ENCODE peak calls at places on chromosomes 2 and 18, in ten cellular contexts. X is lower lobe of right lung; J is GM12865; W is esophagus muscularis mucosa; N is AG04450; M is uterus; Q is CD4-positive, alpha-beta T cell; Z is endodermal cell; R is choroid plexus epithelial cell; I is endothelial cell. E is an unnamed sample.

GRCh38 chr2:29108225-29108624 is 7.0 kb upstream of the CLIP4 start:
- DNase-seq in X (no peak), J (no peak), W (no peak), N (peak), M (no peak), Q (no peak), Z (no peak), R (peak), I (no peak), E (no peak)

GRCh38 chr2:30721668-30722647 is 85.3 kb downstream of the CAPN13 start:
- DNase-seq in X (no peak), J (no peak), W (peak), N (no peak), M (no peak), Q (no peak), Z (no peak), R (no peak), I (no peak), E (no peak)

GRCh38 chr2:40403233-40403841 is 48.6 kb downstream of the SLC8A1 start:
- DNase-seq in X (no peak), J (no peak), W (no peak), N (peak), M (no peak), Q (no peak), Z (no peak), R (peak), I (no peak), E (no peak)

GRCh38 chr2:28096421-28096820 is 205.9 kb downstream of the BABAM2 start:
- DNase-seq in X (no peak), J (no peak), W (no peak), N (no peak), M (no peak), Q (no peak), Z (no peak), R (peak), I (no peak), E (no peak)

GRCh38 chr2:231800493-231801091 is 14.3 kb downstream of the COPS7B start:
- DNase-seq in X (no peak), J (peak), W (no peak), N (no peak), M (no peak), Q (no peak), Z (peak), R (peak), I (peak), E (peak)

GRCh38 chr18:59459352-59460059 is 100.4 kb upstream of the LMAN1 start:
- DNase-seq in X (no peak), J (peak), W (no peak), N (peak), M (no peak), Q (no peak), Z (no peak), R (peak), I (no peak), E (no peak)

GRCh38 chr2:234483568-234484251 is 13.2 kb downstream of the ARL4C start:
- DNase-seq in X (peak), J (peak), W (no peak), N (no peak), M (no peak), Q (peak), Z (peak), R (no peak), I (peak), E (no peak)

GRCh38 chr2:43944915-43945314 is 50.9 kb downstream of the LRPPRC start:
- DNase-seq in X (no peak), J (no peak), W (no peak), N (no peak), M (no peak), Q (no peak), Z (no peak), R (no peak), I (no peak), E (no peak)

GRCh38 chr18:70228546-70228945 is 23.1 kb upstream of the RTTN start:
- DNase-seq in X (no peak), J (no peak), W (no peak), N (no peak), M (no peak), Q (no peak), Z (no peak), R (no peak), I (no peak), E (no peak)

GRCh38 chr18:26574958-26575864 is 26.9 kb upstream of the KCTD1 start:
- DNase-seq in X (peak), J (peak), W (no peak), N (no peak), M (peak), Q (no peak), Z (peak), R (peak), I (peak), E (peak)

GRCh38 chr2:105934467-105934866 is 189.8 kb downstream of the NCK2 start:
- DNase-seq in X (no peak), J (no peak), W (no peak), N (no peak), M (no peak), Q (peak), Z (no peak), R (no peak), I (no peak), E (peak)

GRCh38 chr2:177588671-177589070 is 196.1 kb downstream of the AGPS start:
- DNase-seq in X (no peak), J (no peak), W (no peak), N (no peak), M (no peak), Q (no peak), Z (no peak), R (no peak), I (no peak), E (no peak)

GRCh38 chr2:134790487-134790886 is 47.9 kb upstream of the ACMSD start:
- DNase-seq in X (no peak), J (no peak), W (no peak), N (no peak), M (no peak), Q (no peak), Z (no peak), R (no peak), I (no peak), E (no peak)

GRCh38 chr18:3111523-3112240 is 98.7 kb upstream of the LPIN2 start:
- DNase-seq in X (no peak), J (no peak), W (peak), N (no peak), M (no peak), Q (no peak), Z (no peak), R (no peak), I (no peak), E (no peak)

GRCh38 chr2:172196768-172197322 is 94.1 kb upstream of the DLX2 start:
- DNase-seq in X (peak), J (peak), W (no peak), N (no peak), M (no peak), Q (no peak), Z (no peak), R (peak), I (no peak), E (no peak)

GRCh38 chr2:63881208-63881607 is 39.5 kb downstream of the UGP2 start:
- DNase-seq in X (no peak), J (no peak), W (no peak), N (no peak), M (no peak), Q (no peak), Z (no peak), R (no peak), I (no peak), E (no peak)

GRCh38 chr2:4628931-4629565 is 925.7 kb downstream of the DCDC2C start:
- DNase-seq in X (no peak), J (no peak), W (no peak), N (no peak), M (no peak), Q (no peak), Z (peak), R (no peak), I (no peak), E (no peak)

GRCh38 chr2:216539791-216540241 is 41.2 kb downstream of the RPL37A start:
- DNase-seq in X (peak), J (peak), W (no peak), N (no peak), M (peak), Q (no peak), Z (no peak), R (no peak), I (no peak), E (no peak)

GRCh38 chr18:77133051-77133919 is 702 bp upstream of the MBP start:
- DNase-seq in X (peak), J (no peak), W (no peak), N (no peak), M (peak), Q (no peak), Z (peak), R (no peak), I (peak), E (peak)

GRCh38 chr2:137947714-137948336 is 16.4 kb upstream of the HNMT start:
- DNase-seq in X (peak), J (peak), W (no peak), N (no peak), M (peak), Q (no peak), Z (peak), R (peak), I (peak), E (peak)

GRCh38 chr2:205730701-205731271 is 48.5 kb downstream of the NRP2 start:
- DNase-seq in X (no peak), J (no peak), W (no peak), N (no peak), M (no peak), Q (no peak), Z (no peak), R (peak), I (no peak), E (no peak)

GRCh38 chr2:156405586-156405985 is 30.6 kb upstream of the GPD2 start:
- DNase-seq in X (peak), J (no peak), W (no peak), N (no peak), M (no peak), Q (no peak), Z (peak), R (peak), I (no peak), E (no peak)

GRCh38 chr18:9704233-9705118 is 3.6 kb upstream of the RAB31 start:
- DNase-seq in X (no peak), J (peak), W (no peak), N (no peak), M (no peak), Q (no peak), Z (no peak), R (no peak), I (no peak), E (no peak)

GRCh38 chr2:239283961-239284801 is 116.6 kb downstream of the HDAC4 start:
- DNase-seq in X (peak), J (no peak), W (no peak), N (no peak), M (no peak), Q (no peak), Z (peak), R (no peak), I (peak), E (no peak)
- TF ChIP-seq CTCF in X (no peak), J (no peak), W (no peak), N (no peak), M (no peak), Q (no peak), Z (peak), R (peak), I (no peak), E (no peak)

GRCh38 chr2:36322108-36322507 is 33.5 kb upstream of the CRIM1 start:
- DNase-seq in X (no peak), J (no peak), W (no peak), N (no peak), M (no peak), Q (no peak), Z (no peak), R (peak), I (peak), E (no peak)
- TF ChIP-seq CTCF in X (no peak), J (peak), W (peak), N (peak), M (peak), Q (peak), Z (peak), R (peak), I (no peak), E (peak)

DNA sequence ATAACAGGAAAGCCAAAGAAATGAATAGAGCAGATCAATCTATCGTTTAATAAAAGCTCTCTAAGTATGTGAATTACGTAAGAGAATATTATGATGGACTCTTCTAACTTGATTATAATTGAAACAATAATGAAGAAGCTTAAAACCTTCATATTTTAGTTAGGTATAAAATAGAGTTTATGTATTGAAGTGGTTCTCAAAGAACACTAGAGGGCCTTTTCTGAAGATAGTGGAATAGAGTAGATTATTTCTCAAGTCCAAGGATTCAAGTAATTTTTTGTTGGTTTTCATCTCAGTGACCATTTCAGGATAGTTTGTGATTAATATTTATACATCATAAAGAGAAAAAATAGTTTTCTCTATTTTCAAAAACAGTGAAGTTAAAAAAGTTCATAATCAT is 97.7 kb downstream of the NBEAL1 start:
- DNase-seq in X (no peak), J (no peak), W (no peak), N (no peak), M (no peak), Q (no peak), Z (no peak), R (no peak), I (no peak), E (no peak)
- TF ChIP-seq CTCF in X (no peak), J (no peak), W (no peak), N (peak), M (no peak), Q (no peak), Z (peak), R (no peak), I (no peak), E (no peak)

GRCh38 chr2:11647834-11648600 is 22.0 kb downstream of the NTSR2 start:
- DNase-seq in X (no peak), J (no peak), W (no peak), N (no peak), M (no peak), Q (no peak), Z (peak), R (peak), I (no peak), E (no peak)
- TF ChIP-seq CTCF in X (no peak), J (no peak), W (no peak), N (peak), M (peak), Q (no peak), Z (peak), R (peak), I (no peak), E (no peak)

GRCh38 chr2:127196998-127197397 is 23.1 kb downstream of the CYP27C1 start:
- DNase-seq in X (no peak), J (peak), W (no peak), N (no peak), M (no peak), Q (no peak), Z (no peak), R (no peak), I (no peak), E (no peak)
- TF ChIP-seq CTCF in X (peak), J (peak), W (no peak), N (peak), M (no peak), Q (peak), Z (peak), R (peak), I (peak), E (no peak)

GRCh38 chr2:111705206-111705605 is 178.8 kb downstream of the ANAPC1 start:
- DNase-seq in X (no peak), J (peak), W (no peak), N (no peak), M (no peak), Q (no peak), Z (peak), R (no peak), I (no peak), E (no peak)

GRCh38 chr2:111704246-111704645 is 179.7 kb downstream of the ANAPC1 start:
- DNase-seq in X (no peak), J (no peak), W (no peak), N (peak), M (no peak), Q (no peak), Z (peak), R (peak), I (no peak), E (no peak)

GRCh38 chr2:111706481-111707001 is 177.5 kb downstream of the ANAPC1 start:
- DNase-seq in X (no peak), J (peak), W (no peak), N (no peak), M (no peak), Q (no peak), Z (peak), R (no peak), I (no peak), E (no peak)

GRCh38 chr2:111707700-111708099 is 176.3 kb downstream of the ANAPC1 start:
- DNase-seq in X (no peak), J (no peak), W (no peak), N (no peak), M (no peak), Q (no peak), Z (peak), R (no peak), I (no peak), E (no peak)

DNA sequence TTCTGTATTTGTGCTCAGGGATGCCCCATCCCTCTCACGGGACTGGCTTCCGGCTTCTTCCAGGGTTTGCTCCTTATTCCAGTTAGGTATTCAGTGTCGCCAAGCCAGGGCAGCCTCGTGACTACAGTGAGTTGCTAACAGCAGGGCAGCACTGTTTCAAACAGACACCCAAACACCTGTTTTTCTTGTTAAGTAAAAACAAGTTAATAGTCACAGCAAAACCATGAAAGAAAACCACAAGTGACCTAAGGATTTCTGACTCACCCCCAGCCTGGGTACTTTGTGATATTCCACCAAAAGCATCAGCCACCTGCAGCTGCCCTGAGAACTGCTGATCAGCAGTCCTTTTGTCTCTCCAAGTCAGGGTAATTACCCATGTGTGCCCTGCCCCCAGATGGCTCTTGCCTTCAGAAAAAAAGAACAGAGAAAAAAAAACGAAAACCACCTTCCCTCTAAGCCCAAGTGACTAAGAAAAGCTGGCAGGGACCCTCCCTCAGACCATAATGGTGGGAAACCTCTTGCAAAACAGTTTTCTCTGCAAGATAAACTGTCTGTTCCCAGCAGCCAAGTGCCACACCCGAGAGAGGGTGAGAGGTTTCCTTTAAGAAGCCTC is 178.2 kb downstream of the ANAPC1 start:
- DNase-seq in X (no peak), J (peak), W (no peak), N (peak), M (no peak), Q (peak), Z (peak), R (peak), I (no peak), E (no peak)
- TF ChIP-seq CTCF in X (no peak), J (no peak), W (no peak), N (no peak), M (no peak), Q (no peak), Z (no peak), R (no peak), I (no peak), E (no peak)

GRCh38 chr18:47036298-47036874 is 965 bp upstream of the ELOA2 start:
- DNase-seq in X (no peak), J (peak), W (no peak), N (no peak), M (no peak), Q (no peak), Z (peak), R (peak), I (peak), E (peak)
- TF ChIP-seq CTCF in X (peak), J (peak), W (peak), N (peak), M (no peak), Q (no peak), Z (peak), R (peak), I (peak), E (peak)

DNA sequence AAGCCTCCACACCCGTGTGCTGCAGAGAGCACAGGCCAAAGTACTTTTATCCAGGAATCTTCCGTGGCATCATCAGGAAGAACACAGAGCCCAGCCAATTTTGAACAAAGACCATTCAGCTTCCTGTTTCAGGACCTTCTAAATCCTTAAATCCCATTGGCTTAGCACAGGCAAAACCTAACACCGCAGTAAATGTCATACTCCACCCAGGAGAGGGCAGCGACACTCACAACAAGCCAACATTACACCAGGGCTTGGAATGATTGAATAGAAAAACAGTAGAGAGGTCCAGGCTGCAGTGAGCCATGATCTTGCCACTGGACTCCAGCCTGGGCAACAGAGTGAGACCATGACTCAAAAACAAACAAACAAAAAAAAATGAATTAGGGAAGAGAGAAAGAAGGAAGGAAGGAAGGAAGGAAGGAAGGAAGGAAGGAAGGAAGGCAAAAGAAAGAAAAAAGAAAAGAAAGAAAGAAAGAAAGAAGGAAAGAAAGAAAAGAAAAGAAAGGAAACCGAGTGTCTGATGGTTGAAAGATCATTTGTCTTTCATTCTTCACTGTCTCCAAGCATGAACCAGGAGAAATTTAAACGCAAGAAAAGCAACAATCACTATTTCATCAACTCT is 144.6 kb upstream of the SATB2 start:
- DNase-seq in X (no peak), J (no peak), W (no peak), N (no peak), M (no peak), Q (no peak), Z (peak), R (peak), I (no peak), E (peak)
- TF ChIP-seq CTCF in X (no peak), J (no peak), W (no peak), N (no peak), M (no peak), Q (no peak), Z (peak), R (no peak), I (no peak), E (no peak)

GRCh38 chr2:35343135-35343534 is 1012.4 kb upstream of the CRIM1 start:
- DNase-seq in X (no peak), J (peak), W (no peak), N (no peak), M (no peak), Q (no peak), Z (no peak), R (no peak), I (no peak), E (no peak)
- TF ChIP-seq CTCF in X (no peak), J (peak), W (no peak), N (no peak), M (no peak), Q (no peak), Z (peak), R (no peak), I (no peak), E (no peak)

DNA sequence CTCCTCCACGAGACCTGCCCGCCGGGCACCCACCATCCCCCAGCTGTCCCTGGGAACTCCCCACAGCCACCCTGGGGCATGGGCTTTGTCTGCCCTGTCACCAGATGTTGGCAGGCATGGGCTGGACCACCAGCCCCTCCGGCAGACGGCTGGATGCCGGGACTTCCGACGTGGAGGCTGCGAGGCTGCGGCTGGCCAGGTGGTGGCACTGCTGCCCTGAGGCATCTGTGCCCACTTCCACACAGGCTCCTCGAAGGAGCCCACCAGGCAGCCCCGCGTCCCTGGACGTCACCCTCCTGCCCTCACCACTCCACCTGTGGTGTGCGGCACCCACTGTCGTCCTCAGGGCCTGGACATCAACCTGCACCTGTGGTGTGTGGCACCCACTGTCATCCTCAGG is 319.9 kb upstream of the SALL3 start:
- DNase-seq in X (no peak), J (no peak), W (no peak), N (no peak), M (no peak), Q (no peak), Z (peak), R (no peak), I (no peak), E (peak)
- TF ChIP-seq CTCF in X (peak), J (no peak), W (peak), N (no peak), M (no peak), Q (no peak), Z (peak), R (no peak), I (no peak), E (peak)

E was measured in nephron progenitor cell.